ENCODE peak calls at places on chromosomes 6 and 20, in eight cellular contexts. K is AG08396; F is choroid plexus epithelial cell; Y is T-helper 17 cell; L is EL; X is naive thymus-derived CD8-positive, alpha-beta T cell; P is body of pancreas; H is mammary epithelial cell. U is an unnamed sample.

GRCh38 chr6:111605100-111605748 is 454 bp downstream of the TRAF3IP2 start:
- DNase-seq in K (peak), H (peak), X (no peak), Y (no peak), L (peak), F (peak), P (peak), U (peak)

GRCh38 chr6:169396554-169397163 is 143.0 kb upstream of the THBS2 start:
- DNase-seq in H (no peak), Y (no peak), X (no peak), F (no peak), P (no peak), K (no peak), L (no peak), U (no peak)

GRCh38 chr20:6055981-6056569 is 2.2 kb upstream of the LRRN4 start:
- DNase-seq in X (no peak), F (no peak), L (no peak), P (no peak), H (no peak), K (no peak), Y (no peak), U (peak)

GRCh38 chr6:55997223-55997874 is 122.0 kb upstream of the BMP5 start:
- DNase-seq in H (no peak), X (no peak), Y (no peak), P (no peak), F (no peak), K (no peak), L (no peak), U (no peak)

GRCh38 chr6:36319436-36319762 is 17.3 kb downstream of the BNIP5 start:
- DNase-seq in F (no peak), X (no peak), Y (no peak), H (no peak), K (no peak), P (no peak), L (no peak), U (no peak)

GRCh38 chr6:154249499-154250298 is 106.9 kb downstream of the IPCEF1 start:
- DNase-seq in K (no peak), F (no peak), P (no peak), Y (peak), H (no peak), X (peak), L (no peak), U (no peak)

GRCh38 chr20:47353697-47354387 is 2.7 kb downstream of the ZMYND8 start:
- DNase-seq in K (no peak), F (peak), H (no peak), L (no peak), X (no peak), P (no peak), Y (no peak), U (peak)

GRCh38 chr6:82380566-82381185 is 17.1 kb downstream of the TPBG start:
- DNase-seq in F (no peak), Y (no peak), X (no peak), P (no peak), K (no peak), H (no peak), L (no peak), U (no peak)

GRCh38 chr6:36724514-36725385 is 27.1 kb downstream of the RAB44 start:
- DNase-seq in H (peak), P (peak), F (peak), L (peak), Y (no peak), K (peak), X (no peak), U (peak)

GRCh38 chr6:170437719-170438401 is 115.2 kb downstream of the PSMB1 start:
- DNase-seq in F (peak), P (no peak), L (no peak), X (no peak), Y (no peak), K (no peak), H (peak), U (peak)

GRCh38 chr20:57714409-57715267 is 4.8 kb upstream of the PMEPA1 start:
- DNase-seq in H (peak), L (peak), X (no peak), Y (no peak), P (no peak), K (peak), F (peak), U (peak)

GRCh38 chr6:25112207-25112874 is 166.8 kb upstream of the CARMIL1 start:
- DNase-seq in K (no peak), X (no peak), F (peak), Y (no peak), H (peak), P (no peak), L (no peak), U (no peak)

GRCh38 chr20:13788167-13788834 is 3.5 kb downstream of the NDUFAF5 start:
- DNase-seq in P (peak), K (peak), L (peak), H (peak), F (peak), Y (no peak), X (peak), U (peak)

GRCh38 chr20:22826306-22827230 is 208.5 kb upstream of the SSTR4 start:
- DNase-seq in L (no peak), X (no peak), F (no peak), P (no peak), K (no peak), Y (no peak), H (peak), U (no peak)

GRCh38 chr20:63351811-63352591 is 9.1 kb downstream of the CHRNA4 start:
- DNase-seq in X (no peak), P (no peak), Y (no peak), H (no peak), F (no peak), L (no peak), K (no peak), U (no peak)

GRCh38 chr6:62746968-62747367 is 460.9 kb upstream of the KHDRBS2 start:
- DNase-seq in L (no peak), X (no peak), Y (no peak), H (no peak), P (no peak), F (no peak), K (no peak), U (no peak)

GRCh38 chr6:41698350-41698781 is 37.0 kb downstream of the TFEB start:
- DNase-seq in X (no peak), H (peak), Y (no peak), F (peak), P (no peak), K (peak), L (peak), U (peak)